ENCODE peak calls at places on chromosomes 1 and 21, in five cellular contexts. One of them, this sample, is unnamed.

GRCh38 chr1:157004286-157004685 is 41.3 kb downstream of the ARHGEF11 start:
- DNase-seq in lung: no peak
- DNase-seq in AG08396: no peak
- DNase-seq in OCI-M1: no peak
- DNase-seq in anterior cingulate cortex: no peak
- DNase-seq in this sample: no peak

GRCh38 chr1:63863137-63863536 is 89.3 kb downstream of the ROR1 start:
- DNase-seq in lung: no peak
- DNase-seq in OCI-M1: no peak
- DNase-seq in anterior cingulate cortex: no peak
- DNase-seq in AG08396: no peak
- DNase-seq in this sample: no peak

GRCh38 chr1:78114034-78114956 is 68.5 kb downstream of the GIPC2 start:
- DNase-seq in lung: peak
- DNase-seq in anterior cingulate cortex: peak
- DNase-seq in AG08396: peak
- DNase-seq in OCI-M1: peak
- DNase-seq in this sample: peak

GRCh38 chr1:153525088-153525713 is 10.6 kb downstream of the S100A6 start:
- DNase-seq in lung: no peak
- DNase-seq in anterior cingulate cortex: no peak
- DNase-seq in OCI-M1: no peak
- DNase-seq in AG08396: no peak
- DNase-seq in this sample: peak

GRCh38 chr1:228267962-228268890 is 60.4 kb downstream of the OBSCN start:
- DNase-seq in anterior cingulate cortex: no peak
- DNase-seq in lung: peak
- DNase-seq in AG08396: peak
- DNase-seq in OCI-M1: no peak
- DNase-seq in this sample: no peak

GRCh38 chr1:1872329-1872994 is 18.4 kb downstream of the GNB1 start:
- DNase-seq in anterior cingulate cortex: no peak
- DNase-seq in OCI-M1: no peak
- DNase-seq in lung: no peak
- DNase-seq in AG08396: no peak
- DNase-seq in this sample: no peak

GRCh38 chr1:16143566-16144324 is 12.1 kb downstream of the EPHA2 start:
- DNase-seq in OCI-M1: peak
- DNase-seq in lung: peak
- DNase-seq in AG08396: no peak
- DNase-seq in anterior cingulate cortex: no peak
- DNase-seq in this sample: no peak

GRCh38 chr1:228416217-228416971 is at the start of gene TRIM17:
- DNase-seq in OCI-M1: peak
- DNase-seq in AG08396: peak
- DNase-seq in anterior cingulate cortex: no peak
- DNase-seq in lung: peak
- DNase-seq in this sample: no peak

GRCh38 chr21:39576518-39577128 is 36.1 kb upstream of the B3GALT5 start:
- DNase-seq in AG08396: no peak
- DNase-seq in OCI-M1: no peak
- DNase-seq in anterior cingulate cortex: no peak
- DNase-seq in lung: no peak
- DNase-seq in this sample: no peak

GRCh38 chr1:55045430-55045829 is 6.1 kb downstream of the PCSK9 start:
- DNase-seq in lung: no peak
- DNase-seq in OCI-M1: no peak
- DNase-seq in anterior cingulate cortex: no peak
- DNase-seq in AG08396: no peak
- DNase-seq in this sample: no peak

GRCh38 chr1:189899686-189900495 is 577.8 kb downstream of the BRINP3 start:
- DNase-seq in OCI-M1: no peak
- DNase-seq in lung: no peak
- DNase-seq in anterior cingulate cortex: no peak
- DNase-seq in AG08396: no peak
- DNase-seq in this sample: no peak

GRCh38 chr1:245858683-245859509 is 648.2 kb downstream of the SMYD3 start:
- DNase-seq in lung: no peak
- DNase-seq in AG08396: no peak
- DNase-seq in anterior cingulate cortex: no peak
- DNase-seq in OCI-M1: peak
- DNase-seq in this sample: no peak

GRCh38 chr1:184866991-184867788 is 107.1 kb downstream of the NIBAN1 start:
- DNase-seq in lung: no peak
- DNase-seq in AG08396: peak
- DNase-seq in OCI-M1: peak
- DNase-seq in anterior cingulate cortex: no peak
- DNase-seq in this sample: no peak

GRCh38 chr1:43288058-43288784 is 2.8 kb upstream of the C1orf210 start:
- DNase-seq in anterior cingulate cortex: no peak
- DNase-seq in lung: no peak
- DNase-seq in AG08396: no peak
- DNase-seq in OCI-M1: no peak
- DNase-seq in this sample: no peak

GRCh38 chr1:204971700-204972336 is 71.2 kb upstream of the CNTN2 start:
- DNase-seq in anterior cingulate cortex: no peak
- DNase-seq in lung: no peak
- DNase-seq in OCI-M1: peak
- DNase-seq in AG08396: peak
- DNase-seq in this sample: no peak

GRCh38 chr1:4225091-4225490 is 325.0 kb upstream of the C1orf174 start:
- DNase-seq in OCI-M1: no peak
- DNase-seq in AG08396: no peak
- DNase-seq in anterior cingulate cortex: no peak
- DNase-seq in lung: no peak
- DNase-seq in this sample: no peak

GRCh38 chr1:160997323-160998038 is 23.5 kb downstream of the F11R start:
- DNase-seq in AG08396: peak
- DNase-seq in OCI-M1: peak
- DNase-seq in anterior cingulate cortex: no peak
- DNase-seq in lung: peak
- DNase-seq in this sample: peak

GRCh38 chr1:33612877-33613487 is 140.5 kb downstream of the ZSCAN20 start:
- DNase-seq in lung: peak
- DNase-seq in OCI-M1: peak
- DNase-seq in anterior cingulate cortex: peak
- DNase-seq in AG08396: peak
- DNase-seq in this sample: peak

GRCh38 chr1:171381866-171382210 is 67.9 kb downstream of the FMO4 start:
- DNase-seq in AG08396: no peak
- DNase-seq in OCI-M1: no peak
- DNase-seq in anterior cingulate cortex: no peak
- DNase-seq in lung: no peak
- DNase-seq in this sample: no peak

GRCh38 chr1:27886353-27886679 is 14.0 kb downstream of the THEMIS2 start:
- DNase-seq in OCI-M1: no peak
- DNase-seq in AG08396: no peak
- DNase-seq in lung: no peak
- DNase-seq in anterior cingulate cortex: no peak
- DNase-seq in this sample: no peak

GRCh38 chr1:160429702-160430535 is 29.6 kb downstream of the VANGL2 start:
- DNase-seq in anterior cingulate cortex: no peak
- DNase-seq in OCI-M1: peak
- DNase-seq in lung: no peak
- DNase-seq in AG08396: no peak
- DNase-seq in this sample: no peak

GRCh38 chr1:9809122-9809521 is 14.6 kb downstream of the CLSTN1 start:
- DNase-seq in AG08396: no peak
- DNase-seq in anterior cingulate cortex: no peak
- DNase-seq in OCI-M1: no peak
- DNase-seq in lung: no peak
- DNase-seq in this sample: no peak

GRCh38 chr1:76250317-76250716 is 175.8 kb downstream of the ST6GALNAC3 start:
- DNase-seq in AG08396: no peak
- DNase-seq in anterior cingulate cortex: no peak
- DNase-seq in lung: no peak
- DNase-seq in OCI-M1: no peak
- DNase-seq in this sample: no peak

GRCh38 chr1:9577423-9577822 is 11.3 kb upstream of the TMEM201 start:
- DNase-seq in AG08396: no peak
- DNase-seq in OCI-M1: no peak
- DNase-seq in anterior cingulate cortex: no peak
- DNase-seq in lung: no peak
- DNase-seq in this sample: no peak

GRCh38 chr1:173418107-173418985 is 58.8 kb upstream of the PRDX6 start:
- DNase-seq in AG08396: no peak
- DNase-seq in lung: no peak
- DNase-seq in anterior cingulate cortex: no peak
- DNase-seq in OCI-M1: no peak
- DNase-seq in this sample: no peak

GRCh38 chr1:38455829-38456563 is 403.6 kb downstream of the RRAGC start:
- DNase-seq in OCI-M1: no peak
- DNase-seq in AG08396: no peak
- DNase-seq in anterior cingulate cortex: no peak
- DNase-seq in lung: no peak
- DNase-seq in this sample: no peak

GRCh38 chr1:246117066-246117791 is 389.9 kb downstream of the SMYD3 start:
- DNase-seq in lung: peak
- DNase-seq in OCI-M1: peak
- DNase-seq in AG08396: peak
- DNase-seq in anterior cingulate cortex: no peak
- DNase-seq in this sample: no peak

GRCh38 chr1:213761845-213762407 is 225.8 kb upstream of the PROX1 start:
- DNase-seq in lung: no peak
- DNase-seq in OCI-M1: no peak
- DNase-seq in AG08396: no peak
- DNase-seq in anterior cingulate cortex: no peak
- DNase-seq in this sample: no peak

GRCh38 chr1:178768423-178768822 is 43.4 kb downstream of the RALGPS2 start:
- DNase-seq in AG08396: peak
- DNase-seq in lung: no peak
- DNase-seq in anterior cingulate cortex: no peak
- DNase-seq in OCI-M1: peak
- DNase-seq in this sample: no peak

GRCh38 chr21:46424621-46425020 is 34.1 kb upstream of the DIP2A start:
- DNase-seq in lung: no peak
- DNase-seq in OCI-M1: no peak
- DNase-seq in anterior cingulate cortex: no peak
- DNase-seq in AG08396: no peak
- DNase-seq in this sample: no peak